ENCODE peak calls at places on chromosome 17, in six cellular contexts. Y is upper lobe of right lung, O is heart right ventricle, Z is left ventricle myocardium inferior, H is breast epithelium, J is heart left ventricle. Q is an unnamed sample.

GRCh38 chr17:78674595-78675315 is 97.6 kb upstream of the DNAH17 start:
- DNase-seq in J (no peak), Y (peak), Z (no peak), H (no peak), O (no peak), Q (no peak)

GRCh38 chr17:63843387-63844292 is 1.2 kb upstream of the SMARCD2 start:
- DNase-seq in J (no peak), O (peak), H (no peak), Z (peak), Y (no peak), Q (no peak)

GRCh38 chr17:44569459-44569858 is 12.2 kb downstream of the FZD2 start:
- DNase-seq in Z (no peak), J (no peak), O (no peak), H (no peak), Y (no peak), Q (no peak)

GRCh38 chr17:12622726-12623125 is 43.0 kb upstream of the MYOCD start:
- DNase-seq in Y (no peak), O (no peak), H (no peak), Z (no peak), J (no peak), Q (no peak)

GRCh38 chr17:55149485-55149884 is 115.3 kb upstream of the HLF start:
- DNase-seq in J (no peak), Z (no peak), H (no peak), O (no peak), Y (no peak), Q (no peak)

GRCh38 chr17:43578699-43579569 is 32.8 kb upstream of the ETV4 start:
- DNase-seq in H (no peak), Y (no peak), O (no peak), Z (no peak), J (no peak), Q (no peak)

GRCh38 chr17:39339272-39339671 is 62.2 kb downstream of the FBXL20 start:
- DNase-seq in Z (no peak), H (no peak), J (no peak), Y (no peak), O (no peak), Q (no peak)

GRCh38 chr17:79987187-79987889 is 48.3 kb downstream of the TBC1D16 start:
- DNase-seq in H (no peak), Y (no peak), O (no peak), J (peak), Z (no peak), Q (no peak)

GRCh38 chr17:7717756-7718350 is 309 bp downstream of the DNAH2 start:
- DNase-seq in H (no peak), O (no peak), Z (no peak), Y (no peak), J (no peak), Q (no peak)

GRCh38 chr17:55005520-55005919 is 37.0 kb downstream of the STXBP4 start:
- DNase-seq in H (no peak), O (no peak), Y (no peak), Z (no peak), J (no peak), Q (no peak)

GRCh38 chr17:57356722-57357391 is 100.5 kb downstream of the MSI2 start:
- DNase-seq in J (no peak), H (no peak), O (no peak), Y (no peak), Z (no peak), Q (no peak)

GRCh38 chr17:17713839-17714238 is 32.6 kb downstream of the RAI1 start:
- DNase-seq in Z (peak), Y (peak), O (no peak), J (no peak), H (no peak), Q (no peak)
- TF ChIP-seq CTCF in Z (no peak), Y (no peak), O (no peak), J (no peak), H (no peak), Q (no peak)

DNA sequence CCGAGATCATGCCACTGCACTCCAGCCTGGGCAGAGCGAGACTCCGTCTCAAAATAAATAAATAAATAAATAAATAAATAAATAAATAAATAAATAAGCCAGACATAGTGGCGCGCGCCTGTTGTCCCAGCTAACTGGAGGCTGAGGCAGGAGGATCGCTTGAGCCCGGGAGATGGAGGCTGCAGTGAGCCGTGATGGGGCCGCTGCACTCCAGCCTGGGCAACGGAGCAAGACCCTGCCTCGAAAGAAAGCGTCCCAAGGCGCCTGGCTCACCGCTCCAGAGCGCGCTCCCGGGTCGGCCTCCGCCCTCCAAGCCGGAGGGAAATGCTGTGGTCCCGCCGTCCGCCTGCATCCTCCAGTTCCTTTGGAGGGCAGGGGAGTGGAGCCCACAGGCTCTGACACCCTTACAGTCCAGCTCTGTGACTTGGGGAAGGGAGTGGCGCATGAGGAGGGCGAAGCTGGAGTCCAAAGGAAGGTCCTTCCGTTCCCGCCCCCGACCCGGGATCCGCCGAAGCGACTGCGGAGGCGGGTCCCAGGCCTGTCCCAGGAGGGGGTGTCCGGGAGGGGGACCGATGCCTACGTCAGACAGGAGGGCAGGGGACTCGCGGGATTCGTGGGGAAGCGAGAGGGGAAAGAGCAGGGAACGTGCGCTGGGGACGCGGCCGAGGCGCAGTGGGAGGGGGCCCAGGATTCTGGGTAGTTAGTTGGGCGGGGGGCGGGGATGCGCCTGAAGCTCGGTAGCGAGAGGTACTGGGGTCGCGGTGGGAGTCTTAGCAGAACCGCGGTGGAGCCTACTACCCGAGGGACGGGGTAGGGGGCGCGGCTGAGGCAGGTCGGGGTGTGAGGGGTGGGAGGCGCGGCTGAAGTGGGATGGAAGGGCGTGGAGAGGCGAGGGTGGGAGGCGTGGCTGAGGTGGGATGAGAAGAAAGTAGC is 8.4 kb upstream of the TRPV2 start:
- DNase-seq in Y (peak), H (no peak), J (peak), Z (peak), O (peak), Q (peak)
- TF ChIP-seq CTCF in Y (no peak), H (no peak), J (no peak), Z (no peak), O (no peak), Q (no peak)

DNA sequence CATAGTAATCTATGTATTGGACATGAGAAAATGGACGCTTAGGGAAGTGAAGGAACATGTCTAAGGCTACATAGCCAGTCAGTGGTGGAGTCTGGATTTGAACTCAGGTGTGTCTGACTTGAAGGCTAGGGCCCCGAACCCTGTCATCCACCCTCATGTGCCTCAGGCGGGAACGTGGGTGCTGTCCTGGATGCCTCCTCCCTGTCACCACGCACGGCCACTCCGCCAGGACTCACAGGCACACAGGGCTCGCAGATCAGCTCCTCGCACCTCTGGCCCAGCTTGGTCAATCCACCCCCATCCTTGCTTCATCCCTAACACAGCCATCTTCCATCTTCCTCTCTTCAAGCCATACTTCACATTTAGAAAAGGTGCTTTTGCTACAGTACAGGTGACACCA is 154.7 kb downstream of the KCNJ12 start:
- DNase-seq in O (no peak), Z (no peak), H (no peak), J (peak), Y (no peak), Q (no peak)
- TF ChIP-seq CTCF in O (no peak), Z (no peak), H (no peak), J (no peak), Y (no peak), Q (no peak)

DNA sequence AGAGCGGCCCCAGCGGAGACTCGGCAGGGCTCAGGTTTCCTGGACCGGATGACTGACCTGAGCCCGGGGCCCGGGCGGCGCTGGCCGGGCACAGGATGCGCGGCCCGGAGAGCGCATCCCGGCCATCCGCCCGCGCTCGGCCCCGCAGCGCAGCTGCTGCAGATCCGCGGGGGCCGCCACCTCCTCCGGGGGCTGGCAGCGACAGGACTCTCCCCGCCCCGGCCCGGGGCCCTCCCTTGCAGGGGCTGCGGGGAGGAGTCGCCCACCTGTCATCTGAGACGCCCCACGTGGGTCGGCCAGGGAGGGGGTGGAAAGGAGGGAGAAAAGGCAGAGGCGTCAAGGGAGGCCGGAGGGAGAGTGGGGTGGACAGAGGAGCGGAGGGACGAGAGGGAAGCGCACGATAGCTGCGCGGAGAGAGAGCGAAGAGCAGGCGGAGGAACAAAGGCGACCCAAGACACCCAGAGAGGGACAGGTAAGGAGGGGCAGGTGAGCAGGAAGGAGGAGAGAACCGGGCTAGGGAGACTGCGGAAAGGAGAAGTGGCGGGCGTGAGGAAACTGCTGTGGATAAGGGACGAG is 471 bp upstream of the PRKAR1A start:
- DNase-seq in Y (peak), J (peak), H (peak), Z (peak), O (peak), Q (peak)
- TF ChIP-seq CTCF in Y (no peak), J (no peak), H (peak), Z (no peak), O (no peak), Q (no peak)

DNA sequence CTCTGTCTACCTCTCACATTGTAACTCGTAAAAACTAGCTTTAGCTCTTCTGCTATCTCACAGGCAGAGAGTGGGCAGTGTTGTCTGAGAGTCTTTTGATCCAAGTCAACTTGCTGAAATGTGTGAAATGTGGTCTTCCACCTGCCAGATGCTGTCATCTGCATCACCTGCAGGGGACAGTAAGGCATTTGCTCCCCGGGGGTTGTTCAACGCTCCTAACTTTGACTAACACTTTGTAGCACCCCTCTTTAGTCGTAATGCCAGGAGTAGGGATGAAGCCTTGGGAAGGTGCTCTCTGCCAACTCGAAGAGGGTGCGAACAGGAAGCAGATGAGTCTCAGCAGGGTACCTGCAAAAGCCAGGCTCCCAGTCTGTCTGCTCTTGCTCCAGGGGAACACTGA is 36.1 kb downstream of the SNX11 start:
- DNase-seq in O (no peak), J (no peak), Z (no peak), Y (no peak), H (no peak), Q (no peak)
- TF ChIP-seq CTCF in O (no peak), J (no peak), Z (no peak), Y (no peak), H (no peak), Q (no peak)

DNA sequence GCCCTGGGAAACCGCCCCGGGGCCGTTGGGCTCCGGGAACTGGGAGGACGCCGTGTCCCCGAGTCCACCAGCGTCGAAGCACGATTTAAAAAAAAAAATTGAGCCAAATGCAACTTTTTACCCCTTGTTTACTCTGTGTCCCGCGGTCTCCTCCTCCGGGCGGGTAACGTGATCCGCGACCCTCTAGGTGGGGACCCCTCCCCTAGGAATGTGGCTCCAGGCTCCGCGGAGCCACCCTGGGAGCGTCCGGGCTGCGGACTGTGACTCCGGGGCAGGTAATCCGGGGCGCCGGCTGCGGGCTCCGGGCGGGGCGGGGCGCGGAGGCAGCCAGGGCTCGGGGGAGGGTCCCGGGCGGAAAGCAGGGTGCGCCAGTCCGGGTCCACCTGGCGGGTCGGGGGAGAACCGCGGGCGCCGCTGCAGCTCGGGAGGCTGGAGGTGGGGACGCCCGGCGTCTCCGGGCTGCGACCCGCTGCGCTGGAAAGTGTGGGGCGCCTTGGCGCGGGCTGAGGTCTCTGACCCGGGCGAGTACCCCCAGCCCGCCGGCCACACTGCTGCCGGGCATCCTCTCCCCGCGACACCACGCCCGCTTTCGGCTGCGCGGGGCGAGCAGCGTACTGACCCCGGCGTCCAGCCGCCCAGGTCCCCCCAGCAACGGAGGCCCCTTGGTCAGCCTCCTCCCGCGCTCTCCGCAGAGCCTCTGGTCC is 850 bp upstream of the HELZ start:
- DNase-seq in Z (peak), Y (peak), H (no peak), J (peak), O (peak), Q (peak)
- TF ChIP-seq CTCF in Z (peak), Y (no peak), H (no peak), J (no peak), O (no peak), Q (no peak)

DNA sequence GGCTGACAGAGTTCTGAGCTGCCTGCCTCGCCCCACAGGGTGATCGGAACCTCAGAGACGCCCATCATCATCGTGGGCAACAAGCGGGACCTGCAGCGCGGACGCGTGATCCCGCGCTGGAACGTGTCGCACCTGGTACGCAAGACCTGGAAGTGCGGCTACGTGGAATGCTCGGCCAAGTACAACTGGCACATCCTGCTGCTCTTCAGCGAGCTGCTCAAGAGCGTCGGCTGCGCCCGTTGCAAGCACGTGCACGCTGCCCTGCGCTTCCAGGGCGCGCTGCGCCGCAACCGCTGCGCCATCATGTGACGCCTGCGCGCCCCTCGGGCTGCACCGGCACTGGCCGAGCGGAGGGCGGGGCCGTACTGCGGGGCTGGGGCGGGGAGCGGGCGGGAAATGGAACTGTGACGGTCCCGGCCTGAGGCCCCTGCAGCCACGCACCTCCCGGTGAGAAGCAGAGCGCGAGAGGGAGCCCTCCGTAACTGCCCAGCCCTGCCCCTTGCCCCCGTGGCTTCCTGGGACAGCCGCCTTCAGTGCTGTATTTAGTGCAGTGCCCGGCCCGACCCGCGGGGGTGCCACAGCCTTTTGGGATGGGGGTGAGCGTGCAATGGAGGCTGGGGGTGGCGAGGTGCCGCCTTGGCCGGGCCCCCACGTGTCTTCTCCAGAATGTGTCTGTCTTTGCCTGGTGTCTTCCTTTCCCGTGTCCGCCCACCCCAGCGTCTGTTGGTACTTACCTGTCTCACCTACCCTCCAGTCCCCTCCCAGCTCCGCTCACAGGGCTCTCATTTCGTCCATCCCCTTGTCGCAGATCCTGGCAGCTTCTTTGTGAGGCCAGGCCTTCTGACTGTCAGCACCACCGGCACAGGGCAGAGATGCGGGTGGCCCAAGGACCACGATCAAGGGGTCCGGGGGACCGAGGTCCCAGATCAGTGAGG is 9.8 kb downstream of the RASL10B start:
- DNase-seq in Y (no peak), H (no peak), Z (no peak), O (no peak), J (no peak), Q (no peak)
- TF ChIP-seq CTCF in Y (no peak), H (no peak), Z (no peak), O (no peak), J (no peak), Q (no peak)

DNA sequence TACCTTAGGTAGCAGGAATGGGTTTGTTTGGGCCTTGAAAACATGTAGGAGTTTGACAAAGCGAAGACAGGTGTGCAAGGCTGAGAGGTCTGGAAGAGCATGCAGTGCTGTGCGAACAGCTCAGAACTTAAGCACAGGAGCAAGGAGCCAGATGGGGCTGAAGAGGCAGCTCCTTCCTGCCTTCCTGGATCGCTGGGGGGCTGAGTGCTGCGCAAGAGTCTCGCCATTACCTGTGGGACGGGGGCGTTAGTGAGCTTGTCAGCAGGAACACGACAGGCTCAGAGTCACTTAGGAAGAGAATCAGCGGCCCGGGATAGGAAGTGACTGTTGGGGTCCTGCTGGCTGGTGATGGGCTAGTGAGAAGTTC is 464 bp upstream of the MRM1 start:
- DNase-seq in H (no peak), Y (no peak), O (no peak), J (no peak), Z (no peak), Q (no peak)
- TF ChIP-seq CTCF in H (no peak), Y (no peak), O (no peak), J (no peak), Z (no peak), Q (no peak)

DNA sequence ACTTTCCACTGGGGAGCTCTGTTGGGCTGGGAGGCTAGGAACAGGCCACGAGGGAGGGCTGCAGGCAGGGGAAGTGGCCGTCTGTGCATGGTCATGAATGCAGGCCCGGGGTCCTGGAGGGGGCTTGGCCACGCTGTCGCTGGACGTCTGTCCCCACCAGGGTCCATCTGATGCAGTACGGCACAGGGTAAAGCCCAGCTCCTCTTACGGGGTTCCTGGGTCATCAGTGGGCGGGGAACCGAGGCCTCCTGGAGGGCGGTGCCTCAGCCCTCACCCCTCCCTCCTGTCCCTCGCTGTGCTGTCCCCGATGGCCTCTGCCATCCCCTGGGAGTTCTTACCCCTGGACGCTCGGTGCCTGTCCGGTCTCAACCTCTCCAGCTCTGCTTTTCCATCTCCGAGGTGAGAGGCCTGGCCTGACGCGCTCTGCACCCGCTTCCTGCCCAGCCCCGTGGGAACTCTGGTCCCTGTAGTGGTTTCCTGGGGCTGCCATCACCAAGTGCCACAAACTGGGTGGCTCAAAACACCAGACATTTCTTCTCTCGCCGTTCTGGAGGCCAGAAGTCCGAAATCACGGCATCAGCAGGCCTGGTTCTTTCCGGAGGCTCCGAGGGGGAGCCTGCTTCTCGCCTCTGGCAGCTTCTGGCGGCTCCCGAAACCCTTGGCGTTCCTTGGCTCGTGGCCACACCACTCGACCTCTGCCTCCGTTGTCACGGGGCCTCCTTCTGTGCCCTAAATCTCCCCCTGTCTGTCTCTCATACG is 182.8 kb downstream of the SEC14L1 start:
- DNase-seq in O (peak), Z (no peak), J (peak), H (peak), Y (peak), Q (peak)
- TF ChIP-seq CTCF in O (no peak), Z (no peak), J (no peak), H (no peak), Y (no peak), Q (no peak)